ENCODE peak calls at places on chromosomes 5 and 9, in six cellular contexts. H, B, Y, X, P and G are unnamed samples.

GRCh38 chr5:60844429-60844890 is 391 bp upstream of the ELOVL7 start:
- DNase-seq in H (peak; percentile 27), B (no peak), Y (no peak), X (no peak), P (no peak), G (no peak)

GRCh38 chr5:58149750-58150149 is 310.1 kb downstream of the PLK2 start:
- DNase-seq in H (no peak), B (no peak), Y (no peak), X (no peak), P (peak; percentile 16), G (no peak)

GRCh38 chr9:129278391-129279237 is 100.6 kb upstream of the IER5L start:
- DNase-seq in H (no peak), B (no peak), Y (peak; percentile 20), X (peak; percentile 25), P (peak; percentile 81), G (peak; percentile 28)

GRCh38 chr9:91078041-91078441 is 276.4 kb downstream of the SYK start:
- DNase-seq in H (no peak), B (no peak), Y (no peak), X (no peak), P (no peak), G (no peak)

GRCh38 chr5:145495741-145496140 is 339.4 kb downstream of the PRELID2 start:
- DNase-seq in H (peak; percentile 81), B (no peak), Y (no peak), X (no peak), P (peak; percentile 76), G (no peak)

GRCh38 chr5:160287378-160288051 is 24.8 kb downstream of the CCNJL start:
- DNase-seq in H (no peak), B (no peak), Y (peak; percentile 95), X (peak; percentile 96), P (no peak), G (peak; percentile 70)

GRCh38 chr9:16645970-16646369 is 224.5 kb downstream of the BNC2 start:
- DNase-seq in H (no peak), B (no peak), Y (no peak), X (no peak), P (no peak), G (no peak)

GRCh38 chr5:94174748-94175411 is 433.5 kb upstream of the POU5F2 start:
- DNase-seq in H (peak; percentile 63), B (no peak), Y (no peak), X (no peak), P (peak; percentile 51), G (no peak)

GRCh38 chr5:48192-48591 is 43.8 kb upstream of the PLEKHG4B start:
- DNase-seq in H (no peak), B (no peak), Y (no peak), X (no peak), P (no peak), G (no peak)

GRCh38 chr5:72402959-72403628 is 82.9 kb downstream of the PTCD2 start:
- DNase-seq in H (peak; percentile 35), B (no peak), Y (no peak), X (no peak), P (peak; percentile 21), G (no peak)

GRCh38 chr9:77751341-77752091 is 103.4 kb upstream of the GNA14 start:
- DNase-seq in H (peak; percentile 81), B (no peak), Y (no peak), X (peak; percentile 70), P (peak; percentile 75), G (no peak)

GRCh38 chr5:168874713-168875380 is 295.7 kb upstream of the PANK3 start:
- DNase-seq in H (no peak), B (no peak), Y (no peak), X (peak; percentile 59), P (peak; percentile 14), G (no peak)

GRCh38 chr5:149094996-149095395 is 32.1 kb upstream of the SH3TC2 start:
- DNase-seq in H (no peak), B (no peak), Y (no peak), X (no peak), P (peak; percentile 50), G (no peak)

DNA sequence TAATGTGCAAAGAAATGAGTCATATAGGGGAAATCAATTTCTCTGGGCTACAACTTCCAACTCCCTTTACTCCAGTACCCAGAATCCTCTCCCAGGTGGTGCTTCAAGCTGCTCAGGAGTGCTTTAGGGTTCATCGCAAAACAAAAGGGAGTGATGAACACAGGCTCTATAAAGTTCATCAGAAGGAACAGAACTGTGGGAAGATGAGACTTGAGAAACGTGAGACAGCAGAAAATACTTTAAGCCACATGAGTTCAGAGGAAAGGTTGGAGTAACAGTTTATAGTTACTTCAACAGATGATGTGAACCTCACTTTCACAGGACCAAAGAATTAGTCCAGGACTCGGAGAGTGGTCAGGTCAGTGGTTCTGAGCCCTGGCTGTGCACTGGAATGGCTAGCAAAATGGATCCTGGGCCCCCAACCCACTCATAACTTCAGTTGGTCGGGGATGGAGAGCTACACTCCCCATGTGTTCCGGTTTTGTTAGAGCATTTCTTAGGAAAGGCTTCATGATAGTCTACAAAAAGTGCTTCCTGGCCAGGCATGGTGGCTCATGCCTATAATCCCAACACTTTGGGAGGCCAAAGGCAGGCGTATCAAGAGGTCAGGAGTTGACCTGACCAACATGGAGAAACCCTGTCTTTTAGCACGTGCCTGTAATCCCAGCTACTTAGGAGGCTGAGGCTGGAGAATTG is 4.3 kb downstream of the RPL12 start:
- DNase-seq in H (peak; percentile 24), B (no peak), Y (no peak), X (no peak), P (peak; percentile 18), G (no peak)
- H3K36me3 ChIP-seq in H (peaks cover 37% of the 10 kb centered on the region), B (peaks cover 76% of the 10 kb centered on the region), Y (peaks cover 71% of the 10 kb centered on the region), X (peaks cover 17% of the 10 kb centered on the region), P (peaks cover 46% of the 10 kb centered on the region), G (peaks cover 77% of the 10 kb centered on the region)

DNA sequence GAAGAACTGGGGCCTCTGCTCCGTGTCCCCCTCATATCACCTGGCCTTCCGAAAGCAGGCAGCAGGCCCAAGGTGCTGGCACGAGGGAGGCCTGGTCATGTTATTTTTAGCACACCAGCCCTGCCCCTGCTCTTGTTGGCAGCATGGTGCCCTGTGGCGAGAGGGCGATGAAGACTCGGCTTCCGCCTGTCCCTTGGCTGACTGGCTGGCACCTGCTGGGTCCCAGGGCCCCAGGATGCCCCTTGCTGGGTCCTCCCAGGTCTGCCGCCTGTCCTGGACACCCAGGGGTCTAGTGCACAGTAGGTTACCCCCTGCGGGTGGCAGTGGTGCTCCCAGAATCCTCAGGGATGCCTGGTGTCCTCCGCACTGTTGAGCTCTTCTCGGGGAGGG is 77.0 kb downstream of the RXRA start:
- DNase-seq in H (no peak), B (peak; percentile 86), Y (no peak), X (no peak), P (no peak), G (no peak)
- H3K4me1 ChIP-seq in H (peaks cover 30% of the 10 kb centered on the region), B (peaks cover 79% of the 10 kb centered on the region), Y (peaks cover 71% of the 10 kb centered on the region), X (peaks cover 8% of the 10 kb centered on the region), P (peaks cover 15% of the 10 kb centered on the region), G (peaks cover 77% of the 10 kb centered on the region)

GRCh38 chr5:132176987-132177386 is 50.7 kb downstream of the P4HA2 start:
- DNase-seq in H (peak; percentile 24), B (no peak), Y (no peak), X (no peak), P (peak; percentile 28), G (no peak)
- TF ChIP-seq CTCF in H (peak; percentile 30), B (no peak), Y (no peak), X (no peak), P (peak; percentile 41), G (no peak)

GRCh38 chr5:150133581-150134197 is 22.0 kb downstream of the PDGFRB start:
- DNase-seq in H (no peak), B (no peak), Y (no peak), X (no peak), P (no peak), G (no peak)
- H3K36me3 ChIP-seq in H (peaks cover 56% of the 10 kb centered on the region), B (no peaks in the 10 kb centered on the region), Y (no peaks in the 10 kb centered on the region), X (no peaks in the 10 kb centered on the region), P (no peaks in the 10 kb centered on the region), G (peaks cover 29% of the 10 kb centered on the region)

GRCh38 chr9:124284940-124285441 is 27.2 kb downstream of the NEK6 start:
- DNase-seq in H (peak; percentile 55), B (no peak), Y (no peak), X (no peak), P (no peak), G (no peak)
- H3K4me1 ChIP-seq in H (peaks cover 58% of the 10 kb centered on the region), B (peaks cover 10% of the 10 kb centered on the region), Y (peaks cover 74% of the 10 kb centered on the region), X (peaks cover 25% of the 10 kb centered on the region), P (no peaks in the 10 kb centered on the region), G (no peaks in the 10 kb centered on the region)

DNA sequence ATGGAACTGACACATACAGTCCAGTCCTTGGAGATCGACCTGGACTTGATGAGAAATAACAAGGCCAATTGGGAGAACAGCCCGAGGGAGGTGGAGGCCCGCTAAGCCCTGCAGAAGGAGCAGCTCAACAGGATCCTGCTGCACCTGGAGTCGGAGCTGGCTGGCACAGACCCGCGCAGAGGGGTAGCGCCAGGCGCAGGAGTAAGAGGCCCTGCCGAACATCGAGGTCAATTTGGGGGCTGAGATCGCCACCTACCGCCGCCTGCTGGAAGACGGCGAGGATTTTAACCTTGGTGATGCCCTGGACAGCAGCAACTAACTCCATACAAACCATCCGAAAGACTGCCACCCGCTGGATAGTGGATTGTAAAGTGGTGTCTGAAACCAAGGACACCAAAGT is 1610.1 kb upstream of the ACO1 start:
- DNase-seq in H (no peak), B (no peak), Y (no peak), X (peak; percentile 38), P (no peak), G (no peak)
- TF ChIP-seq CTCF in H (no peak), B (no peak), Y (no peak), X (peak; percentile 51), P (no peak), G (no peak)

GRCh38 chr5:140025736-140026135 is 17.4 kb downstream of the NRG2 start:
- DNase-seq in H (no peak), B (no peak), Y (no peak), X (no peak), P (no peak), G (no peak)

GRCh38 chr5:140024928-140025327 is 18.2 kb downstream of the NRG2 start:
- DNase-seq in H (no peak), B (no peak), Y (no peak), X (no peak), P (no peak), G (no peak)

GRCh38 chr5:140023611-140024191 is 19.4 kb downstream of the NRG2 start:
- DNase-seq in H (no peak), B (no peak), Y (no peak), X (no peak), P (no peak), G (no peak)

GRCh38 chr5:140027807-140028206 is 15.3 kb downstream of the NRG2 start:
- DNase-seq in H (no peak), B (no peak), Y (no peak), X (no peak), P (no peak), G (no peak)
- H3K36me3 ChIP-seq in H (no peaks in the 10 kb centered on the region), B (no peaks in the 10 kb centered on the region), Y (no peaks in the 10 kb centered on the region), X (no peaks in the 10 kb centered on the region), P (no peaks in the 10 kb centered on the region), G (no peaks in the 10 kb centered on the region)

DNA sequence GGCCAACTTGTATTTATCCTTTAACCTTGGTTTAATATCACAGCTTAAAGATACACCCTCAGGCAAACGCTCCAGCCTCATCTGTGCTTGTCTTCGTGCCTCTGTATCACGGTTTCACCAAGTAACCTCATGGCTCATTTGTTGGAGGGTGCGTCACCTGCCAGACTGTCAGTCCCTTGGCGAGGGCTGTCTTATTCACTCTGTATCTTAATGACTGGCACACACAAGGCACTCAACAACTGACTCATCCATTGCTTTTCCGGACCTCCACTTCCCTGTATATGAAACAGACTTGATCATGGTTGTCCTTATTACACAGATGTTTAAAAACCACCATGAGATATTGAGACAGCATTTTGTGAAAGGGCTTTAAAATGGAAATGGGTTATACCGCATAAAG is 28.0 kb downstream of the LCP2 start:
- DNase-seq in H (no peak), B (no peak), Y (peak; percentile 69), X (no peak), P (peak; percentile 51), G (no peak)
- H3K4me1 ChIP-seq in H (no peaks in the 10 kb centered on the region), B (peaks cover 5% of the 10 kb centered on the region), Y (peaks cover 43% of the 10 kb centered on the region), X (peaks cover 37% of the 10 kb centered on the region), P (no peaks in the 10 kb centered on the region), G (no peaks in the 10 kb centered on the region)

GRCh38 chr9:130939405-130939941 is 426 bp upstream of the FIBCD1 start:
- DNase-seq in H (no peak), B (no peak), Y (no peak), X (peak; percentile 91), P (peak; percentile 17), G (no peak)
- TF ChIP-seq CTCF in H (no peak), B (no peak), Y (no peak), X (peak; percentile 41), P (no peak), G (no peak)